ENCODE peak calls at places on chromosomes 3 and 15, in nine cellular contexts. B is ureter; V is stimulated activated CD4-positive, alpha-beta T cell treated with anti-CD3 and anti-CD28 coated beads, TNF-alpha, amount 100 ng/mL, for 1 hour; Q is PC-3; K is fibroblast of pulmonary artery; Z is astrocyte; C is GM20000; H is hippocampal formation; W is posterior vena cava. D is an unnamed sample.

GRCh38 chr3:29701326-29701983 is 420.6 kb downstream of the RBMS3 start:
- DNase-seq in V (no peak), C (no peak), K (no peak), Q (no peak), B (no peak), H (no peak), W (no peak), Z (no peak), D (no peak)

GRCh38 chr15:82960766-82961165 is 8.2 kb upstream of the HOMER2 start:
- DNase-seq in H (no peak), V (no peak), C (no peak), K (no peak), W (no peak), B (no peak), Q (no peak), Z (no peak), D (no peak)

GRCh38 chr15:20358066-20358780 is 183.4 kb downstream of the GOLGA6L6 start:
- DNase-seq in Z (no peak), Q (no peak), W (peak), B (peak), V (no peak), K (no peak), C (peak), H (no peak), D (no peak)

GRCh38 chr3:123741058-123741511 is 143.0 kb downstream of the MYLK start:
- DNase-seq in B (no peak), W (no peak), H (no peak), C (no peak), V (no peak), K (no peak), Q (no peak), Z (peak), D (no peak)

GRCh38 chr3:69494091-69494659 is 108.3 kb upstream of the FRMD4B start:
- DNase-seq in C (no peak), Q (no peak), B (no peak), K (no peak), V (no peak), Z (no peak), H (no peak), W (no peak), D (no peak)

GRCh38 chr3:58237238-58237939 is at the start of gene ABHD6:
- DNase-seq in W (peak), Q (peak), K (peak), C (peak), B (peak), H (peak), Z (peak), V (peak), D (peak)

GRCh38 chr15:101115318-101115886 is 136.4 kb downstream of the CHSY1 start:
- DNase-seq in W (peak), Z (no peak), K (no peak), B (no peak), V (no peak), C (no peak), Q (no peak), H (no peak), D (no peak)

GRCh38 chr3:170132335-170132734 is 49.2 kb downstream of the PHC3 start:
- DNase-seq in C (no peak), V (no peak), Q (no peak), K (no peak), W (no peak), H (no peak), B (no peak), Z (no peak), D (no peak)

GRCh38 chr3:126103121-126104027 is 19.4 kb upstream of the SLC41A3 start:
- DNase-seq in Z (no peak), W (peak), B (peak), V (no peak), H (no peak), Q (no peak), K (no peak), C (no peak), D (no peak)

GRCh38 chr3:43455233-43455632 is 166.6 kb downstream of the ANO10 start:
- DNase-seq in Z (peak), K (peak), W (no peak), Q (peak), B (no peak), V (no peak), H (no peak), C (no peak), D (peak)

GRCh38 chr3:10205461-10206165 is 40.9 kb downstream of the IRAK2 start:
- DNase-seq in V (no peak), B (no peak), Z (peak), Q (peak), H (no peak), K (peak), W (peak), C (no peak), D (peak)

GRCh38 chr3:29686889-29687592 is 406.2 kb downstream of the RBMS3 start:
- DNase-seq in K (peak), Z (peak), V (no peak), B (no peak), H (no peak), W (no peak), C (peak), Q (no peak), D (no peak)

GRCh38 chr3:40450438-40450837 is 6.7 kb upstream of the RPL14 start:
- DNase-seq in Z (no peak), W (no peak), B (no peak), C (no peak), K (no peak), Q (no peak), H (no peak), V (no peak), D (no peak)

GRCh38 chr3:184546252-184546651 is 15.3 kb upstream of the EPHB3 start:
- DNase-seq in H (no peak), Z (no peak), Q (no peak), V (no peak), K (no peak), C (peak), B (no peak), W (peak), D (no peak)

GRCh38 chr3:81198766-81199165 is 562.7 kb downstream of the GBE1 start:
- DNase-seq in Q (peak), W (no peak), H (no peak), K (peak), C (no peak), B (no peak), Z (no peak), V (no peak), D (no peak)

GRCh38 chr15:58433597-58434333 is 2.0 kb downstream of the LIPC start:
- DNase-seq in V (no peak), C (no peak), W (no peak), B (no peak), Q (no peak), H (peak), Z (no peak), K (peak), D (no peak)

GRCh38 chr3:36476274-36476942 is 96.1 kb downstream of the STAC start:
- DNase-seq in C (no peak), W (no peak), Q (no peak), K (no peak), B (no peak), H (no peak), V (no peak), Z (no peak), D (peak)